ENCODE peak calls at places on chromosome 17, in seven cellular contexts. One of them, this sample, is unnamed.

GRCh38 chr17:48215583-48216139 is 108.1 kb downstream of the SNX11 start:
- DNase-seq in cardiac fibroblast: peak; percentile 65
- DNase-seq in bronchial epithelial cell: peak; percentile 29
- DNase-seq in pancreas: no peak
- DNase-seq in HAP-1: peak; percentile 50
- DNase-seq in mammary epithelial cell: peak; percentile 31
- DNase-seq in CD8-positive, alpha-beta T cell: no peak
- DNase-seq in this sample: no peak

GRCh38 chr17:65712383-65713267 is 151.2 kb upstream of the AXIN2 start:
- DNase-seq in cardiac fibroblast: no peak
- DNase-seq in bronchial epithelial cell: no peak
- DNase-seq in pancreas: no peak
- DNase-seq in HAP-1: no peak
- DNase-seq in mammary epithelial cell: no peak
- DNase-seq in CD8-positive, alpha-beta T cell: no peak
- DNase-seq in this sample: no peak

GRCh38 chr17:74245818-74246204 is 28.2 kb upstream of the DNAI2 start:
- DNase-seq in cardiac fibroblast: no peak
- DNase-seq in bronchial epithelial cell: no peak
- DNase-seq in pancreas: no peak
- DNase-seq in HAP-1: no peak
- DNase-seq in mammary epithelial cell: no peak
- DNase-seq in CD8-positive, alpha-beta T cell: no peak
- DNase-seq in this sample: no peak

GRCh38 chr17:76544123-76544915 is 4.5 kb downstream of the PRCD start:
- DNase-seq in cardiac fibroblast: peak; percentile 43
- DNase-seq in bronchial epithelial cell: no peak
- DNase-seq in pancreas: no peak
- DNase-seq in HAP-1: no peak
- DNase-seq in mammary epithelial cell: no peak
- DNase-seq in CD8-positive, alpha-beta T cell: no peak
- DNase-seq in this sample: no peak

GRCh38 chr17:35871415-35871814 is 2.7 kb upstream of the HEATR9 start:
- DNase-seq in cardiac fibroblast: no peak
- DNase-seq in bronchial epithelial cell: no peak
- DNase-seq in pancreas: no peak
- DNase-seq in HAP-1: no peak
- DNase-seq in mammary epithelial cell: no peak
- DNase-seq in CD8-positive, alpha-beta T cell: peak; percentile 71
- DNase-seq in this sample: no peak

GRCh38 chr17:47119746-47120520 is 69.2 kb downstream of the CDC27 start:
- DNase-seq in cardiac fibroblast: peak; percentile 59
- DNase-seq in bronchial epithelial cell: peak; percentile 51
- DNase-seq in pancreas: no peak
- DNase-seq in HAP-1: no peak
- DNase-seq in mammary epithelial cell: peak; percentile 47
- DNase-seq in CD8-positive, alpha-beta T cell: no peak
- DNase-seq in this sample: no peak

GRCh38 chr17:57045868-57046671 is 39.0 kb upstream of the AKAP1 start:
- DNase-seq in cardiac fibroblast: no peak
- DNase-seq in bronchial epithelial cell: no peak
- DNase-seq in pancreas: no peak
- DNase-seq in HAP-1: no peak
- DNase-seq in mammary epithelial cell: peak; percentile 30
- DNase-seq in CD8-positive, alpha-beta T cell: peak; percentile 50
- DNase-seq in this sample: no peak

GRCh38 chr17:43401293-43401692 is 2.5 kb downstream of the ARL4D start:
- DNase-seq in cardiac fibroblast: peak; percentile 88
- DNase-seq in bronchial epithelial cell: peak; percentile 90
- DNase-seq in pancreas: no peak
- DNase-seq in HAP-1: no peak
- DNase-seq in mammary epithelial cell: peak; percentile 93
- DNase-seq in CD8-positive, alpha-beta T cell: no peak
- DNase-seq in this sample: no peak

GRCh38 chr17:72151565-72152391 is 31.0 kb downstream of the SOX9 start:
- DNase-seq in cardiac fibroblast: peak; percentile 57
- DNase-seq in bronchial epithelial cell: peak; percentile 44
- DNase-seq in pancreas: peak; percentile 60
- DNase-seq in HAP-1: no peak
- DNase-seq in mammary epithelial cell: peak; percentile 40
- DNase-seq in CD8-positive, alpha-beta T cell: no peak
- DNase-seq in this sample: no peak

GRCh38 chr17:17484451-17484899 is 7.7 kb downstream of the MED9 start:
- DNase-seq in cardiac fibroblast: peak; percentile 27
- DNase-seq in bronchial epithelial cell: peak; percentile 27
- DNase-seq in pancreas: no peak
- DNase-seq in HAP-1: no peak
- DNase-seq in mammary epithelial cell: no peak
- DNase-seq in CD8-positive, alpha-beta T cell: no peak
- DNase-seq in this sample: no peak

DNA sequence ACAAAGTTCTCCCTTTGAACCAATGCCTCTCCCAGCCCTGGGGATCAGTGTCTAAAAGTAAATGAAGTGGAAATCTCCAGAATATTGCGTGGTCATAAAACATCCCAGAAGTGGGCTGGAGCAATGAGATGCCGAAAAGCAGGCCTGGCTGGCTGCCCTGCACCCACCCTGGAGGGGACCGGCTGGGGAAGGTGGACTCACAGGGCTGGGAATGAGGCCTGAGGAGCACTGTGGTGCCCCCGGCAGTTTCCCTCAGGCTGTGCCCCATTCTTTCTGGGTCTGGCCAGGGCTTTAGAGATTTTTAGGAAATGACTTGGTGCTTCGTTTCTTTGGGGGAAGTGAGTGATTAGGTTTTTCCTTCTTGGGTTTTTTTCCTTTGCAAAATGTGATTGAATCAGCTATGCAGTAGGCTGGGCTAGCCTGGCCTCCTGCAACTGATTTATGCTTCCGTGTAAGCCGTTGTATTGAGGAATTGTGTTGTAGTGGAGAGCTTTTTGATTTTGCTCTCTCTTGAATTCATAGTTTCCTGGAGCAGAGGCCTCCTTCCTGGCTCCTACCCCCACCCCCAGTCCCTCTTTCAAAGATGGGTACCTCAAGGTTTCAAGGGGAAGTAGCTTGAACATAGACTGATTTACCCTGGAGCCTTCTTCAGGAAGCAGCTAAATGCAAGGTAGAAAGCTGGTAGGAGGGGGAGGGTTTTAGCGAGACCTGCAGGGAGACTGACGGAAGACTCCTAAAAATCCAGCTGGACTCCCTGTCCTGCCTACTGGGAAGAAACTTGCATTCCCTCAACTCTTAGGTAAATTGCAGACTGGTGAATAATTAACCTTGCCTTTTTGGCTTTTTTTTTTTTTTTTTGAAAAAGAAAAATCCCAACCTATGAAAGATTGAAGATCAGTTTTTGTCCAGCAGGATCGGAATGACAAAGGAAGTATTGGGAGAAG is 170.3 kb downstream of the RAB11FIP4 start:
- DNase-seq in cardiac fibroblast: peak; percentile 63
- DNase-seq in bronchial epithelial cell: no peak
- DNase-seq in pancreas: no peak
- DNase-seq in HAP-1: no peak
- DNase-seq in mammary epithelial cell: no peak
- DNase-seq in CD8-positive, alpha-beta T cell: no peak
- DNase-seq in this sample: no peak
- H3K4me3 ChIP-seq in cardiac fibroblast: peak overlapping the region; percentile 88
- H3K4me3 ChIP-seq in bronchial epithelial cell: no peak overlapping the region
- H3K4me3 ChIP-seq in pancreas: no peak overlapping the region
- H3K4me3 ChIP-seq in HAP-1: no peak overlapping the region
- H3K4me3 ChIP-seq in mammary epithelial cell: no peak overlapping the region
- H3K4me3 ChIP-seq in CD8-positive, alpha-beta T cell: no peak overlapping the region
- H3K4me3 ChIP-seq in this sample: no peak overlapping the region

GRCh38 chr17:82801377-82801970 is 38.3 kb downstream of the ZNF750 start:
- DNase-seq in cardiac fibroblast: no peak
- DNase-seq in bronchial epithelial cell: no peak
- DNase-seq in pancreas: no peak
- DNase-seq in HAP-1: no peak
- DNase-seq in mammary epithelial cell: no peak
- DNase-seq in CD8-positive, alpha-beta T cell: no peak
- DNase-seq in this sample: no peak

GRCh38 chr17:82802141-82802540 is 37.7 kb downstream of the ZNF750 start:
- DNase-seq in cardiac fibroblast: peak; percentile 20
- DNase-seq in bronchial epithelial cell: no peak
- DNase-seq in pancreas: no peak
- DNase-seq in HAP-1: no peak
- DNase-seq in mammary epithelial cell: no peak
- DNase-seq in CD8-positive, alpha-beta T cell: no peak
- DNase-seq in this sample: no peak

GRCh38 chr17:82804442-82805191 is 35.2 kb downstream of the ZNF750 start:
- DNase-seq in cardiac fibroblast: peak; percentile 36
- DNase-seq in bronchial epithelial cell: no peak
- DNase-seq in pancreas: no peak
- DNase-seq in HAP-1: no peak
- DNase-seq in mammary epithelial cell: no peak
- DNase-seq in CD8-positive, alpha-beta T cell: no peak
- DNase-seq in this sample: no peak

GRCh38 chr17:82803606-82804005 is 36.2 kb downstream of the ZNF750 start:
- DNase-seq in cardiac fibroblast: no peak
- DNase-seq in bronchial epithelial cell: no peak
- DNase-seq in pancreas: no peak
- DNase-seq in HAP-1: no peak
- DNase-seq in mammary epithelial cell: no peak
- DNase-seq in CD8-positive, alpha-beta T cell: no peak
- DNase-seq in this sample: no peak

DNA sequence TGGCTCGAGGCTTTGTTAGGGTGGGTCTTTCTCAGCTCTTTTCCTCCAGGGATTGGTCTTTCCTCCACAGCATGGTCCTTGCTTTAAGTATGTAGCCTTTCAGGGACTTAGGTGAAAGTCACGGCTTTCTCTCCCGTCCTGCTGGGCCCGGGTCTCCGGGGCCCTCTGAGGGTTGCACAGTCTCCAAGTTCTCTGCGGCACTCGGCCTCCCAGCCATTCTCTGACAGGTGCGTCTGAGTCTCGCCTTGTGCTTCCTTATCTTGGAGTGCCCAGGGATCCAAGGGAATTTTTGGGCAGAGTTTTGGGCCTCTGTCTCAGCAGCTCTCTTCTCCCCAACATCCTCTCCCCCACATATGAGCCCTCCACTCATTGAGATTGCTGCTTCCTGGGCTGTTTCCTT is 36.6 kb downstream of the ZNF750 start:
- DNase-seq in cardiac fibroblast: no peak
- DNase-seq in bronchial epithelial cell: no peak
- DNase-seq in pancreas: no peak
- DNase-seq in HAP-1: no peak
- DNase-seq in mammary epithelial cell: no peak
- DNase-seq in CD8-positive, alpha-beta T cell: no peak
- DNase-seq in this sample: no peak
- H3K4me3 ChIP-seq in cardiac fibroblast: no peak overlapping the region
- H3K4me3 ChIP-seq in bronchial epithelial cell: no peak overlapping the region
- H3K4me3 ChIP-seq in pancreas: no peak overlapping the region
- H3K4me3 ChIP-seq in HAP-1: no peak overlapping the region
- H3K4me3 ChIP-seq in mammary epithelial cell: no peak overlapping the region
- H3K4me3 ChIP-seq in CD8-positive, alpha-beta T cell: no peak overlapping the region
- H3K4me3 ChIP-seq in this sample: no peak overlapping the region

DNA sequence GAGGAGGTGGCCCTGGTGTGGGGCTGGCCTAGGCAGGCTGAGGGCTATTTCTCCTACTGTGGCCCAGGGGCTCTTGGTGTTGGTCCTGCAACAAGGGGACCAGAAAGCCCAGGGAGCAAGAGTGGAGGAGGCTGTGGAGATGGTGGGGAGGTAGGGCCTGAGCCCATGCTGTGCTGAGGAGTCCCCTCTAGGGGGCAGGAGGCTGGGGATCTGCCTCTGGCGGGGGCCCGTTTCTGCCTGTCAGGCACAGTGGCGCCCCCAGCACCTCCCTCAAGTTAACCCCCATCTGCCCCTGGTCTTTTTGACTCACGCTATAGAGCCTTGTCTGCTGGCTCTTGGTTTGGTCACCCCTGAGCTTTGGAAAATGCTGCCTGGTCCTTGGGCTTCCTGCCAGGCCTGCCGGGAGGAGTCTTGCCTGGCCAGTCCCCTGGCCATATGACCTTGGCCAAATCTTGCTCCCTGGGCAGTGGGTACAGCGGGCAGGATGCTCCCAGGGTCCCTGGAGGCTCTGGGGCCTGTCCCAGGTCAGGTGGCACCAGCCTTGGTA is 5.9 kb downstream of the BAIAP2 start:
- DNase-seq in cardiac fibroblast: peak; percentile 20
- DNase-seq in bronchial epithelial cell: no peak
- DNase-seq in pancreas: no peak
- DNase-seq in HAP-1: peak; percentile 61
- DNase-seq in mammary epithelial cell: no peak
- DNase-seq in CD8-positive, alpha-beta T cell: no peak
- DNase-seq in this sample: no peak
- H3K4me3 ChIP-seq in cardiac fibroblast: no peak overlapping the region
- H3K4me3 ChIP-seq in bronchial epithelial cell: no peak overlapping the region
- H3K4me3 ChIP-seq in pancreas: no peak overlapping the region
- H3K4me3 ChIP-seq in HAP-1: no peak overlapping the region
- H3K4me3 ChIP-seq in mammary epithelial cell: peak overlapping the region; percentile 10
- H3K4me3 ChIP-seq in CD8-positive, alpha-beta T cell: no peak overlapping the region
- H3K4me3 ChIP-seq in this sample: no peak overlapping the region

GRCh38 chr17:40443988-40444899 is 994 bp downstream of the IGFBP4 start:
- DNase-seq in cardiac fibroblast: peak; percentile 49
- DNase-seq in bronchial epithelial cell: no peak
- DNase-seq in pancreas: no peak
- DNase-seq in HAP-1: no peak
- DNase-seq in mammary epithelial cell: peak; percentile 46
- DNase-seq in CD8-positive, alpha-beta T cell: no peak
- DNase-seq in this sample: no peak

GRCh38 chr17:40443196-40443987 is at the start of gene IGFBP4:
- DNase-seq in cardiac fibroblast: peak; percentile 70
- DNase-seq in bronchial epithelial cell: peak; percentile 37
- DNase-seq in pancreas: peak; percentile 68
- DNase-seq in HAP-1: peak; percentile 88
- DNase-seq in mammary epithelial cell: peak; percentile 55
- DNase-seq in CD8-positive, alpha-beta T cell: peak; percentile 83
- DNase-seq in this sample: peak; percentile 38

GRCh38 chr17:40447148-40447644 is 3.9 kb downstream of the IGFBP4 start:
- DNase-seq in cardiac fibroblast: peak; percentile 26
- DNase-seq in bronchial epithelial cell: no peak
- DNase-seq in pancreas: no peak
- DNase-seq in HAP-1: no peak
- DNase-seq in mammary epithelial cell: no peak
- DNase-seq in CD8-positive, alpha-beta T cell: no peak
- DNase-seq in this sample: no peak

GRCh38 chr17:40448213-40448638 is 5.0 kb downstream of the IGFBP4 start:
- DNase-seq in cardiac fibroblast: peak; percentile 34
- DNase-seq in bronchial epithelial cell: no peak
- DNase-seq in pancreas: no peak
- DNase-seq in HAP-1: no peak
- DNase-seq in mammary epithelial cell: no peak
- DNase-seq in CD8-positive, alpha-beta T cell: no peak
- DNase-seq in this sample: no peak

DNA sequence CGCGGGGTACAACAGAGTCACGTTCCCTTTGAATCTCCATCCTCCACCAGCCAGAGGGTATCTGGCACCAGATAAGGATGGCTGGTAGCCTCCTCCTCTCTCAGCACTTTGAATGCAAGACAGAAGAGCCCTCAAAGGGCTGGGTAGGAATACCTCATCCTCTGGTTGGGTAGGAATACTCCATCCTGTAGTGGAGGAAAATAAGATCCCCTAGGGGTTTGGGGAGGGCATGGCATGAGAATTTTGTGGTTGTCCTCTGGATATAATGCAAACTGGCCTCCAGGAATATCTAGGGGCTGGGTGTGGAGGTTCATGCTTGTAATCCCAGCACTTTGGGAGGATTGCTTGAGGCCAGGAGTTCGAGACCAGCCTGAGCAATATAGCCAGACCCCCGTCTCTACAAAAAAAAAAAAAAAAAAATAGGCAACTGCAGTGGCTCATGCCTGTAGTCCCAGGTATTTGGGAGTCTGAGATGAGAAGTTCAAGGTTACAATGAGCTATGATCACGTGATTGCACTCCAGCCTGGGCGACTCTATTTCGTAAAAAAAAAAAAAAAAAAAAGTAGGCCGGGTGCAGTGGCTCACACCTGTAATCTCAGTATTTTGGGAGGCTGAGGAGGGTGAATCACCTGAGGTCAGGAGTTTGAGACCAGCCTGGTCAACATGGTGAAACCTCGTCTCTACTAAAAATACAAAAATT is 2.7 kb downstream of the IGFBP4 start:
- DNase-seq in cardiac fibroblast: peak; percentile 39
- DNase-seq in bronchial epithelial cell: no peak
- DNase-seq in pancreas: no peak
- DNase-seq in HAP-1: no peak
- DNase-seq in mammary epithelial cell: no peak
- DNase-seq in CD8-positive, alpha-beta T cell: no peak
- DNase-seq in this sample: no peak
- H3K4me3 ChIP-seq in cardiac fibroblast: peak overlapping the region; percentile 98
- H3K4me3 ChIP-seq in bronchial epithelial cell: no peak overlapping the region
- H3K4me3 ChIP-seq in pancreas: no peak overlapping the region
- H3K4me3 ChIP-seq in HAP-1: no peak overlapping the region
- H3K4me3 ChIP-seq in mammary epithelial cell: no peak overlapping the region
- H3K4me3 ChIP-seq in CD8-positive, alpha-beta T cell: no peak overlapping the region
- H3K4me3 ChIP-seq in this sample: no peak overlapping the region

This sample was measured in CD4-positive, CD25-positive, alpha-beta regulatory T cell.